ENCODE peak calls at places on chromosomes 5 and 9, in nine cellular contexts. D, P, E, Y, A, M, C, V and T are unnamed samples.

GRCh38 chr5:176501333-176501732 is 35.9 kb downstream of the RNF44 start:
- DNase-seq in P (no peak), C (no peak), M (no peak), Y (peak), E (no peak), V (peak), D (no peak), A (no peak), T (no peak)

GRCh38 chr9:92010705-92011536 is 60.9 kb upstream of the ROR2 start:
- DNase-seq in M (no peak), E (no peak), C (no peak), V (no peak), P (no peak), D (no peak), Y (peak), A (no peak), T (no peak)

GRCh38 chr5:138226917-138227316 is 13.8 kb upstream of the CDC23 start:
- DNase-seq in C (no peak), V (no peak), Y (no peak), P (no peak), D (no peak), M (no peak), E (no peak), A (no peak), T (no peak)

GRCh38 chr9:106883030-106883429 is 20.1 kb downstream of the ZNF462 start:
- DNase-seq in D (no peak), A (no peak), V (no peak), P (no peak), Y (no peak), C (no peak), M (no peak), E (no peak), T (no peak)

GRCh38 chr9:116208417-116209232 is 55.0 kb downstream of the PAPPA start:
- DNase-seq in A (no peak), Y (peak), E (no peak), M (no peak), C (no peak), P (no peak), V (peak), D (no peak), T (peak)

GRCh38 chr5:151686673-151687378 is at the start of gene SPARC:
- DNase-seq in A (peak), P (peak), C (peak), M (no peak), Y (peak), D (peak), V (peak), E (peak), T (peak)

GRCh38 chr9:86359480-86359879 is 5.3 kb upstream of the TUT7 start:
- DNase-seq in P (no peak), A (no peak), E (no peak), Y (no peak), M (no peak), V (no peak), D (no peak), C (no peak), T (no peak)

GRCh38 chr9:137026384-137026783 is 1.7 kb downstream of the ABCA2 start:
- DNase-seq in M (no peak), D (no peak), V (no peak), Y (no peak), C (no peak), P (no peak), E (no peak), A (no peak), T (no peak)

GRCh38 chr9:115327441-115328122 is 209.6 kb upstream of the TNC start:
- DNase-seq in M (no peak), D (no peak), E (no peak), V (no peak), C (no peak), Y (no peak), P (no peak), A (no peak), T (no peak)

GRCh38 chr9:115263731-115264130 is 145.8 kb upstream of the TNC start:
- DNase-seq in E (no peak), P (no peak), V (peak), C (no peak), A (no peak), Y (peak), M (no peak), D (no peak), T (no peak)

GRCh38 chr9:138049085-138049778 is 171.7 kb downstream of the CACNA1B start:
- DNase-seq in M (no peak), D (no peak), V (no peak), E (no peak), C (no peak), A (no peak), Y (no peak), P (no peak), T (no peak)

GRCh38 chr5:172691886-172692285 is 50.8 kb downstream of the NEURL1B start:
- DNase-seq in D (no peak), C (no peak), P (no peak), A (no peak), E (no peak), M (no peak), V (no peak), Y (no peak), T (no peak)

GRCh38 chr9:100589582-100589981 is 11.7 kb downstream of the CAVIN4 start:
- DNase-seq in Y (peak), A (no peak), P (no peak), M (no peak), E (no peak), C (no peak), V (peak), D (no peak), T (no peak)

GRCh38 chr5:100709771-100710170 is 174.6 kb downstream of the FAM174A start:
- DNase-seq in V (peak), C (no peak), E (no peak), Y (no peak), P (no peak), D (peak), M (no peak), A (no peak), T (peak)

GRCh38 chr9:109910616-109911568 is 130.9 kb downstream of the PALM2AKAP2 start:
- DNase-seq in D (no peak), Y (peak), A (no peak), P (no peak), V (peak), M (no peak), C (no peak), E (no peak), T (no peak)

GRCh38 chr5:133520062-133520461 is 92.3 kb downstream of the FSTL4 start:
- DNase-seq in E (no peak), C (no peak), A (no peak), P (no peak), M (no peak), D (no peak), V (no peak), Y (no peak), T (no peak)

GRCh38 chr9:136103651-136104487 is 8.8 kb upstream of the NACC2 start:
- DNase-seq in E (no peak), A (peak), C (peak), V (no peak), D (no peak), Y (no peak), M (no peak), P (no peak), T (no peak)

GRCh38 chr9:16161469-16161868 is 608.6 kb downstream of the CCDC171 start:
- DNase-seq in M (no peak), V (no peak), P (no peak), C (no peak), E (no peak), D (no peak), Y (no peak), A (no peak), T (no peak)

GRCh38 chr9:128916204-128916603 is 4.6 kb upstream of the PHYHD1 start:
- DNase-seq in Y (no peak), V (no peak), D (peak), A (no peak), E (no peak), P (peak), M (no peak), C (no peak), T (no peak)

GRCh38 chr9:70817306-70817705 is 304.1 kb downstream of the TRPM3 start:
- DNase-seq in P (no peak), M (no peak), Y (no peak), D (no peak), A (no peak), E (no peak), V (no peak), C (no peak), T (no peak)

GRCh38 chr5:179285236-179285635 is 60.0 kb downstream of the ADAMTS2 start:
- DNase-seq in E (no peak), C (no peak), D (peak), Y (peak), M (no peak), A (no peak), P (peak), V (peak), T (no peak)

GRCh38 chr5:154654484-154655375 is 100.4 kb upstream of the LARP1 start:
- DNase-seq in V (peak), A (no peak), E (no peak), Y (no peak), P (no peak), D (no peak), M (no peak), C (no peak), T (no peak)

GRCh38 chr9:35579130-35579529 is 25.9 kb upstream of the TESK1 start:
- DNase-seq in C (no peak), Y (no peak), V (no peak), D (no peak), M (no peak), P (no peak), A (no peak), E (no peak), T (no peak)